ENCODE peak calls at places on chromosomes 5 and 9, in seven cellular contexts. S is LHCN-M2, D is fibroblast of villous mesenchyme, F is HuH-7.5, W is HT1080, Q is IMR-90, L is Right ventricle myocardium superior. O is an unnamed sample.

GRCh38 chr9:114681594-114682332 is at the start of gene TEX48:
- DNase-seq in S (peak), D (peak), F (peak), W (peak), Q (peak), L (peak), O (no peak)

GRCh38 chr5:57642066-57642465 is 159.5 kb upstream of the ACTBL2 start:
- DNase-seq in S (no peak), D (no peak), F (no peak), W (no peak), Q (no peak), L (no peak), O (no peak)

GRCh38 chr9:132769895-132770774 is 99.9 kb downstream of the GTF3C4 start:
- DNase-seq in S (peak), D (peak), F (no peak), W (peak), Q (peak), L (peak), O (peak)

GRCh38 chr5:172778223-172778814 is 7.3 kb upstream of the DUSP1 start:
- DNase-seq in S (peak), D (peak), F (peak), W (peak), Q (peak), L (no peak), O (no peak)

GRCh38 chr5:90248640-90249039 is 160.9 kb downstream of the CETN3 start:
- DNase-seq in S (no peak), D (no peak), F (no peak), W (no peak), Q (no peak), L (no peak), O (no peak)

GRCh38 chr5:159395202-159395601 is 64.9 kb upstream of the IL12B start:
- DNase-seq in S (no peak), D (no peak), F (no peak), W (no peak), Q (no peak), L (no peak), O (no peak)

GRCh38 chr5:140563554-140563953 is 844 bp downstream of the APBB3 start:
- DNase-seq in S (no peak), D (no peak), F (no peak), W (no peak), Q (no peak), L (no peak), O (no peak)

GRCh38 chr5:164555809-164556208 is 1050.4 kb downstream of the MAT2B start:
- DNase-seq in S (no peak), D (no peak), F (no peak), W (no peak), Q (peak), L (no peak), O (no peak)

GRCh38 chr5:68176253-68176652 is 39.3 kb upstream of the PIK3R1 start:
- DNase-seq in S (no peak), D (no peak), F (no peak), W (no peak), Q (no peak), L (no peak), O (no peak)

GRCh38 chr5:106759581-106759980 is 911.2 kb downstream of the EFNA5 start:
- DNase-seq in S (no peak), D (peak), F (no peak), W (peak), Q (peak), L (no peak), O (no peak)

GRCh38 chr5:139700711-139701693 is 52.9 kb downstream of the CXXC5 start:
- DNase-seq in S (no peak), D (no peak), F (peak), W (no peak), Q (no peak), L (no peak), O (no peak)

GRCh38 chr9:20618361-20618799 is 3.9 kb downstream of the MLLT3 start:
- DNase-seq in S (peak), D (peak), F (no peak), W (peak), Q (peak), L (no peak), O (no peak)

GRCh38 chr5:82419559-82420332 is 141.6 kb upstream of the RPS23 start:
- DNase-seq in S (no peak), D (no peak), F (no peak), W (no peak), Q (no peak), L (no peak), O (no peak)

GRCh38 chr9:107213561-107214028 is 69.5 kb upstream of the RAD23B start:
- DNase-seq in S (peak), D (peak), F (no peak), W (peak), Q (peak), L (no peak), O (peak)

GRCh38 chr9:98226516-98226915 is 28.9 kb downstream of the TBC1D2 start:
- DNase-seq in S (peak), D (peak), F (no peak), W (no peak), Q (peak), L (no peak), O (no peak)

GRCh38 chr9:15831384-15831783 is 278.5 kb downstream of the CCDC171 start:
- DNase-seq in S (no peak), D (no peak), F (no peak), W (no peak), Q (no peak), L (no peak), O (no peak)

GRCh38 chr9:120714846-120715231 is 569 bp upstream of the MEGF9 start:
- DNase-seq in S (no peak), D (no peak), F (no peak), W (no peak), Q (no peak), L (no peak), O (no peak)

GRCh38 chr5:145903862-145904261 is 31.0 kb upstream of the GRXCR2 start:
- DNase-seq in S (no peak), D (peak), F (no peak), W (no peak), Q (peak), L (no peak), O (no peak)

GRCh38 chr9:137750563-137750962 is 127.0 kb upstream of the CACNA1B start:
- DNase-seq in S (no peak), D (no peak), F (no peak), W (no peak), Q (no peak), L (no peak), O (no peak)